ENCODE peak calls at places on chromosomes 4 and X, in eight cellular contexts. One of them, this sample, is unnamed. For H3K4me1, the result is how much of the 10 kb centered on the place peaks cover.

GRCh38 chr4:154364012-154364863 is 127.4 kb downstream of the DCHS2 start:
- DNase-seq in heart left ventricle: no peak
- DNase-seq in CD8-positive, alpha-beta T cell: no peak
- DNase-seq in Peyer's patch: no peak
- DNase-seq in SJSA1: no peak
- DNase-seq in testis: no peak
- DNase-seq in tibial nerve: peak
- DNase-seq in naive thymus-derived CD4-positive, alpha-beta T cell: no peak
- DNase-seq in this sample: no peak

GRCh38 chrX:81259008-81259713 is 57.3 kb downstream of the SH3BGRL start:
- DNase-seq in testis: no peak
- DNase-seq in SJSA1: no peak
- DNase-seq in tibial nerve: no peak
- DNase-seq in naive thymus-derived CD4-positive, alpha-beta T cell: no peak
- DNase-seq in Peyer's patch: no peak
- DNase-seq in CD8-positive, alpha-beta T cell: no peak
- DNase-seq in heart left ventricle: peak
- DNase-seq in this sample: no peak

GRCh38 chrX:19065535-19065934 is 56.7 kb downstream of the ADGRG2 start:
- DNase-seq in heart left ventricle: no peak
- DNase-seq in naive thymus-derived CD4-positive, alpha-beta T cell: no peak
- DNase-seq in testis: no peak
- DNase-seq in CD8-positive, alpha-beta T cell: no peak
- DNase-seq in SJSA1: no peak
- DNase-seq in Peyer's patch: no peak
- DNase-seq in tibial nerve: no peak
- DNase-seq in this sample: no peak

GRCh38 chr4:104901438-104901837 is 245.2 kb upstream of the TET2 start:
- DNase-seq in CD8-positive, alpha-beta T cell: no peak
- DNase-seq in naive thymus-derived CD4-positive, alpha-beta T cell: no peak
- DNase-seq in tibial nerve: no peak
- DNase-seq in SJSA1: no peak
- DNase-seq in testis: no peak
- DNase-seq in Peyer's patch: no peak
- DNase-seq in heart left ventricle: no peak
- DNase-seq in this sample: no peak

GRCh38 chr4:78650106-78651021 is 98.8 kb downstream of the ANXA3 start:
- DNase-seq in testis: no peak
- DNase-seq in tibial nerve: no peak
- DNase-seq in CD8-positive, alpha-beta T cell: no peak
- DNase-seq in heart left ventricle: no peak
- DNase-seq in SJSA1: no peak
- DNase-seq in Peyer's patch: no peak
- DNase-seq in naive thymus-derived CD4-positive, alpha-beta T cell: no peak
- DNase-seq in this sample: no peak

GRCh38 chr4:161642708-161643107 is 521.1 kb downstream of the FSTL5 start:
- DNase-seq in testis: no peak
- DNase-seq in SJSA1: no peak
- DNase-seq in heart left ventricle: no peak
- DNase-seq in Peyer's patch: no peak
- DNase-seq in naive thymus-derived CD4-positive, alpha-beta T cell: no peak
- DNase-seq in CD8-positive, alpha-beta T cell: no peak
- DNase-seq in tibial nerve: no peak
- DNase-seq in this sample: no peak

GRCh38 chr4:118373614-118374255 is 20.9 kb upstream of the PRSS12 start:
- DNase-seq in naive thymus-derived CD4-positive, alpha-beta T cell: no peak
- DNase-seq in CD8-positive, alpha-beta T cell: no peak
- DNase-seq in testis: no peak
- DNase-seq in Peyer's patch: no peak
- DNase-seq in tibial nerve: no peak
- DNase-seq in SJSA1: no peak
- DNase-seq in heart left ventricle: no peak
- DNase-seq in this sample: no peak

GRCh38 chr4:4247711-4248035 is 350 bp downstream of the TMEM128 start:
- DNase-seq in testis: no peak
- DNase-seq in Peyer's patch: no peak
- DNase-seq in tibial nerve: no peak
- DNase-seq in heart left ventricle: no peak
- DNase-seq in naive thymus-derived CD4-positive, alpha-beta T cell: no peak
- DNase-seq in SJSA1: no peak
- DNase-seq in CD8-positive, alpha-beta T cell: no peak
- DNase-seq in this sample: no peak

GRCh38 chr4:104677122-104677521 is 182.4 kb upstream of the CXXC4 start:
- DNase-seq in SJSA1: no peak
- DNase-seq in Peyer's patch: no peak
- DNase-seq in CD8-positive, alpha-beta T cell: no peak
- DNase-seq in heart left ventricle: no peak
- DNase-seq in tibial nerve: no peak
- DNase-seq in testis: no peak
- DNase-seq in naive thymus-derived CD4-positive, alpha-beta T cell: no peak
- DNase-seq in this sample: no peak

GRCh38 chrX:74421181-74422028 is at the start of gene SLC16A2:
- DNase-seq in Peyer's patch: peak
- DNase-seq in naive thymus-derived CD4-positive, alpha-beta T cell: no peak
- DNase-seq in heart left ventricle: peak
- DNase-seq in tibial nerve: peak
- DNase-seq in testis: peak
- DNase-seq in CD8-positive, alpha-beta T cell: peak
- DNase-seq in SJSA1: peak
- DNase-seq in this sample: no peak

GRCh38 chrX:70079870-70080269 is 17.6 kb downstream of the OTUD6A start:
- DNase-seq in CD8-positive, alpha-beta T cell: no peak
- DNase-seq in testis: no peak
- DNase-seq in SJSA1: no peak
- DNase-seq in Peyer's patch: no peak
- DNase-seq in heart left ventricle: no peak
- DNase-seq in tibial nerve: no peak
- DNase-seq in naive thymus-derived CD4-positive, alpha-beta T cell: no peak
- DNase-seq in this sample: no peak

GRCh38 chrX:23494741-23495140 is 160.1 kb downstream of the PTCHD1 start:
- DNase-seq in tibial nerve: no peak
- DNase-seq in heart left ventricle: no peak
- DNase-seq in Peyer's patch: no peak
- DNase-seq in testis: no peak
- DNase-seq in SJSA1: no peak
- DNase-seq in naive thymus-derived CD4-positive, alpha-beta T cell: no peak
- DNase-seq in CD8-positive, alpha-beta T cell: no peak
- DNase-seq in this sample: no peak

GRCh38 chrX:150663061-150663460 is 30.1 kb upstream of the MTMR1 start:
- DNase-seq in Peyer's patch: no peak
- DNase-seq in naive thymus-derived CD4-positive, alpha-beta T cell: no peak
- DNase-seq in tibial nerve: no peak
- DNase-seq in CD8-positive, alpha-beta T cell: no peak
- DNase-seq in SJSA1: no peak
- DNase-seq in testis: no peak
- DNase-seq in heart left ventricle: no peak
- DNase-seq in this sample: no peak

GRCh38 chr4:107519057-107519456 is 201.0 kb downstream of the PAPSS1 start:
- DNase-seq in testis: peak
- DNase-seq in Peyer's patch: no peak
- DNase-seq in SJSA1: no peak
- DNase-seq in tibial nerve: peak
- DNase-seq in naive thymus-derived CD4-positive, alpha-beta T cell: no peak
- DNase-seq in heart left ventricle: no peak
- DNase-seq in CD8-positive, alpha-beta T cell: no peak
- DNase-seq in this sample: no peak

GRCh38 chrX:70022608-70023007 is 27.1 kb downstream of the AWAT2 start:
- DNase-seq in testis: no peak
- DNase-seq in CD8-positive, alpha-beta T cell: no peak
- DNase-seq in naive thymus-derived CD4-positive, alpha-beta T cell: no peak
- DNase-seq in heart left ventricle: no peak
- DNase-seq in Peyer's patch: no peak
- DNase-seq in SJSA1: no peak
- DNase-seq in tibial nerve: no peak
- DNase-seq in this sample: no peak

GRCh38 chrX:23478056-23478455 is 143.4 kb downstream of the PTCHD1 start:
- DNase-seq in tibial nerve: no peak
- DNase-seq in heart left ventricle: no peak
- DNase-seq in testis: no peak
- DNase-seq in CD8-positive, alpha-beta T cell: no peak
- DNase-seq in SJSA1: no peak
- DNase-seq in naive thymus-derived CD4-positive, alpha-beta T cell: no peak
- DNase-seq in Peyer's patch: no peak
- DNase-seq in this sample: no peak

GRCh38 chrX:72169008-72169728 is 12.4 kb upstream of the PIN4 start:
- DNase-seq in SJSA1: no peak
- DNase-seq in CD8-positive, alpha-beta T cell: peak
- DNase-seq in Peyer's patch: peak
- DNase-seq in heart left ventricle: no peak
- DNase-seq in naive thymus-derived CD4-positive, alpha-beta T cell: no peak
- DNase-seq in testis: no peak
- DNase-seq in tibial nerve: no peak
- DNase-seq in this sample: no peak

GRCh38 chr4:137307806-137308205 is 224.5 kb downstream of the PCDH18 start:
- DNase-seq in tibial nerve: peak
- DNase-seq in naive thymus-derived CD4-positive, alpha-beta T cell: no peak
- DNase-seq in Peyer's patch: no peak
- DNase-seq in SJSA1: no peak
- DNase-seq in testis: no peak
- DNase-seq in CD8-positive, alpha-beta T cell: no peak
- DNase-seq in heart left ventricle: peak
- DNase-seq in this sample: no peak

GRCh38 chrX:49001521-49002090 is 458 bp downstream of the GRIPAP1 start:
- DNase-seq in CD8-positive, alpha-beta T cell: no peak
- DNase-seq in heart left ventricle: peak
- DNase-seq in Peyer's patch: peak
- DNase-seq in tibial nerve: peak
- DNase-seq in SJSA1: no peak
- DNase-seq in naive thymus-derived CD4-positive, alpha-beta T cell: no peak
- DNase-seq in testis: peak
- DNase-seq in this sample: no peak

GRCh38 chr4:39227906-39228305 is 45.6 kb downstream of the WDR19 start:
- DNase-seq in CD8-positive, alpha-beta T cell: no peak
- DNase-seq in heart left ventricle: no peak
- DNase-seq in testis: no peak
- DNase-seq in Peyer's patch: no peak
- DNase-seq in naive thymus-derived CD4-positive, alpha-beta T cell: no peak
- DNase-seq in SJSA1: no peak
- DNase-seq in tibial nerve: no peak
- DNase-seq in this sample: no peak

GRCh38 chrX:13983734-13984133 is 46.0 kb downstream of the GEMIN8 start:
- DNase-seq in SJSA1: no peak
- DNase-seq in testis: no peak
- DNase-seq in naive thymus-derived CD4-positive, alpha-beta T cell: no peak
- DNase-seq in CD8-positive, alpha-beta T cell: no peak
- DNase-seq in heart left ventricle: no peak
- DNase-seq in Peyer's patch: no peak
- DNase-seq in tibial nerve: no peak
- DNase-seq in this sample: no peak

GRCh38 chr4:1333256-1333655 is 13.8 kb upstream of the UVSSA start:
- DNase-seq in SJSA1: no peak
- DNase-seq in testis: no peak
- DNase-seq in Peyer's patch: no peak
- DNase-seq in heart left ventricle: no peak
- DNase-seq in naive thymus-derived CD4-positive, alpha-beta T cell: no peak
- DNase-seq in tibial nerve: no peak
- DNase-seq in CD8-positive, alpha-beta T cell: no peak
- DNase-seq in this sample: no peak

GRCh38 chr4:124322234-124322831 is 390.2 kb downstream of the ANKRD50 start:
- DNase-seq in tibial nerve: no peak
- DNase-seq in heart left ventricle: no peak
- DNase-seq in SJSA1: no peak
- DNase-seq in testis: no peak
- DNase-seq in CD8-positive, alpha-beta T cell: no peak
- DNase-seq in naive thymus-derived CD4-positive, alpha-beta T cell: no peak
- DNase-seq in Peyer's patch: no peak
- DNase-seq in this sample: no peak

GRCh38 chr4:184439386-184439785 is 35.0 kb downstream of the IRF2 start:
- DNase-seq in SJSA1: no peak
- DNase-seq in Peyer's patch: no peak
- DNase-seq in naive thymus-derived CD4-positive, alpha-beta T cell: no peak
- DNase-seq in testis: no peak
- DNase-seq in tibial nerve: no peak
- DNase-seq in heart left ventricle: no peak
- DNase-seq in CD8-positive, alpha-beta T cell: no peak
- DNase-seq in this sample: no peak
- H3K4me1 ChIP-seq in SJSA1: under half
- H3K4me1 ChIP-seq in Peyer's patch: under half
- H3K4me1 ChIP-seq in naive thymus-derived CD4-positive, alpha-beta T cell: under half
- H3K4me1 ChIP-seq in testis: under half
- H3K4me1 ChIP-seq in tibial nerve: half or more
- H3K4me1 ChIP-seq in heart left ventricle: under half
- H3K4me1 ChIP-seq in CD8-positive, alpha-beta T cell: half or more
- H3K4me1 ChIP-seq in this sample: under half

GRCh38 chr4:87018751-87019150 is 83.9 kb downstream of the AFF1 start:
- DNase-seq in Peyer's patch: no peak
- DNase-seq in naive thymus-derived CD4-positive, alpha-beta T cell: no peak
- DNase-seq in SJSA1: no peak
- DNase-seq in tibial nerve: no peak
- DNase-seq in CD8-positive, alpha-beta T cell: no peak
- DNase-seq in testis: no peak
- DNase-seq in heart left ventricle: no peak
- DNase-seq in this sample: no peak
- H3K4me1 ChIP-seq in Peyer's patch: under half
- H3K4me1 ChIP-seq in naive thymus-derived CD4-positive, alpha-beta T cell: under half
- H3K4me1 ChIP-seq in SJSA1: under half
- H3K4me1 ChIP-seq in tibial nerve: under half
- H3K4me1 ChIP-seq in CD8-positive, alpha-beta T cell: under half
- H3K4me1 ChIP-seq in testis: under half
- H3K4me1 ChIP-seq in heart left ventricle: under half
- H3K4me1 ChIP-seq in this sample: under half

GRCh38 chr4:167379433-167379832 is 145.1 kb upstream of the SPOCK3 start:
- DNase-seq in heart left ventricle: no peak
- DNase-seq in testis: no peak
- DNase-seq in tibial nerve: no peak
- DNase-seq in naive thymus-derived CD4-positive, alpha-beta T cell: no peak
- DNase-seq in Peyer's patch: no peak
- DNase-seq in SJSA1: no peak
- DNase-seq in CD8-positive, alpha-beta T cell: no peak
- DNase-seq in this sample: no peak
- H3K4me1 ChIP-seq in heart left ventricle: under half
- H3K4me1 ChIP-seq in testis: under half
- H3K4me1 ChIP-seq in tibial nerve: under half
- H3K4me1 ChIP-seq in naive thymus-derived CD4-positive, alpha-beta T cell: under half
- H3K4me1 ChIP-seq in Peyer's patch: under half
- H3K4me1 ChIP-seq in SJSA1: under half
- H3K4me1 ChIP-seq in CD8-positive, alpha-beta T cell: under half
- H3K4me1 ChIP-seq in this sample: under half

DNA sequence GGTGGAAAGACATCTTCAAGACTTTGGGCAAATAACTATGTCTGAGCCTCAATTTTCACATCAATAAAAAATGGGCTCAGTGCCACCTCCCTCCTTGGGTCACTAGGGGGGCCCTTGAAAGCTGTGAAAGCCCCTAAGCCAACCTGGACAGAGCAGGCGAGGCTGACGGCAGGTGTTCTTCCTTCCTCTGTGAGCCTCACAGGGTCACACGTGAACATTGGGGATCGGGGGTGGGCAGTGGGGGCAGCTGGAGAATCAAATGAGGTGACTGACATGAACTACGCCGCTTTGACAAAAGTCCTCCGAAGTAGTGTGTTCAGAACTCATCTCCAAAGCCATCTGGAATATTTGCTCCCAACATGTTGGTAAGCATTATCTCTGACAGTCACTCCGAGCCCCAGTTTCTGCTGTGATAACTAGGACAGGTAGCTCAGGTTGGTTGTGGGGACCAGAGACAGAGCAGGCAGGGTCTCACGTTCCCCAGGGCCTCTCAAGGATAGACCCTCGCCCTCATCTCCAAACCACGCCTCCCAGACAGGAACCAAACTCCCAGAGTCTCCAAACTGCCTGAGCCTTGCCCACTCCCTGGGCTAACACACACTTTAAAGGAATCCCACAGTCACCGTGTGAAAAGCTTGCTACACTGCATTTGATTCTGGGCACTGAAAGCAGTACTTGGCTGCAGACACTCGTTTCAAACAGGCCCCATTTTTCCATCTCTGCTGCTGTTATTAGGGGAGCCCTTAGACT is 825 bp upstream of the WFS1 start:
- DNase-seq in tibial nerve: no peak
- DNase-seq in CD8-positive, alpha-beta T cell: no peak
- DNase-seq in SJSA1: no peak
- DNase-seq in Peyer's patch: no peak
- DNase-seq in heart left ventricle: no peak
- DNase-seq in testis: no peak
- DNase-seq in naive thymus-derived CD4-positive, alpha-beta T cell: no peak
- DNase-seq in this sample: no peak
- H3K4me1 ChIP-seq in tibial nerve: under half
- H3K4me1 ChIP-seq in CD8-positive, alpha-beta T cell: under half
- H3K4me1 ChIP-seq in SJSA1: under half
- H3K4me1 ChIP-seq in Peyer's patch: under half
- H3K4me1 ChIP-seq in heart left ventricle: under half
- H3K4me1 ChIP-seq in testis: under half
- H3K4me1 ChIP-seq in naive thymus-derived CD4-positive, alpha-beta T cell: under half
- H3K4me1 ChIP-seq in this sample: under half